ENCODE peak calls at places on chromosomes 5 and 9, in nine cellular contexts. F is GM12865, C is neural progenitor cell, V is A549, Y is astrocyte of the cerebellum, J is heart left ventricle, I is AG04450, P is CD14-positive monocyte, R is lower leg skin. L is an unnamed sample.

GRCh38 chr5:97544279-97545077 is 361.4 kb upstream of the RIOK2 start:
- DNase-seq in I (no peak), Y (no peak), F (no peak), J (no peak), R (no peak), C (no peak), P (no peak), V (no peak), L (no peak)

GRCh38 chr5:135952683-135953082 is 2.1 kb downstream of the LECT2 start:
- DNase-seq in R (no peak), I (no peak), J (no peak), P (no peak), Y (no peak), V (no peak), F (no peak), C (no peak), L (no peak)

GRCh38 chr9:108724669-108725068 is 131.1 kb downstream of the ACTL7B start:
- DNase-seq in F (no peak), C (no peak), J (no peak), I (no peak), Y (no peak), P (no peak), V (no peak), R (no peak), L (peak)

GRCh38 chr5:37771731-37772130 is 68.1 kb downstream of the GDNF start:
- DNase-seq in R (no peak), I (peak), P (no peak), C (no peak), F (no peak), V (no peak), Y (peak), J (no peak), L (peak)

GRCh38 chr9:84557751-84558150 is 111.8 kb upstream of the NTRK2 start:
- DNase-seq in V (no peak), R (no peak), P (no peak), F (no peak), J (no peak), Y (no peak), C (no peak), I (no peak), L (no peak)

GRCh38 chr5:12870870-12871539 is 966.8 kb upstream of the CTNND2 start:
- DNase-seq in I (no peak), C (no peak), R (no peak), F (no peak), V (no peak), Y (no peak), P (no peak), J (no peak), L (no peak)

GRCh38 chr5:150599917-150600511 is 40.4 kb upstream of the SYNPO start:
- DNase-seq in J (peak), V (peak), C (no peak), P (no peak), Y (peak), R (peak), I (peak), F (peak), L (no peak)

GRCh38 chr9:104747565-104748358 is at the start of gene NIPSNAP3A:
- DNase-seq in J (peak), F (peak), R (peak), I (peak), P (peak), C (peak), V (peak), Y (no peak), L (no peak)

GRCh38 chr5:177452688-177453638 is 6.3 kb downstream of the PRR7 start:
- DNase-seq in C (no peak), V (no peak), F (no peak), R (no peak), I (no peak), J (no peak), P (no peak), Y (no peak), L (no peak)
- TF ChIP-seq CTCF in C (no peak), V (no peak), F (no peak), R (no peak), I (no peak), J (no peak), P (no peak), Y (no peak), L (no peak)

DNA sequence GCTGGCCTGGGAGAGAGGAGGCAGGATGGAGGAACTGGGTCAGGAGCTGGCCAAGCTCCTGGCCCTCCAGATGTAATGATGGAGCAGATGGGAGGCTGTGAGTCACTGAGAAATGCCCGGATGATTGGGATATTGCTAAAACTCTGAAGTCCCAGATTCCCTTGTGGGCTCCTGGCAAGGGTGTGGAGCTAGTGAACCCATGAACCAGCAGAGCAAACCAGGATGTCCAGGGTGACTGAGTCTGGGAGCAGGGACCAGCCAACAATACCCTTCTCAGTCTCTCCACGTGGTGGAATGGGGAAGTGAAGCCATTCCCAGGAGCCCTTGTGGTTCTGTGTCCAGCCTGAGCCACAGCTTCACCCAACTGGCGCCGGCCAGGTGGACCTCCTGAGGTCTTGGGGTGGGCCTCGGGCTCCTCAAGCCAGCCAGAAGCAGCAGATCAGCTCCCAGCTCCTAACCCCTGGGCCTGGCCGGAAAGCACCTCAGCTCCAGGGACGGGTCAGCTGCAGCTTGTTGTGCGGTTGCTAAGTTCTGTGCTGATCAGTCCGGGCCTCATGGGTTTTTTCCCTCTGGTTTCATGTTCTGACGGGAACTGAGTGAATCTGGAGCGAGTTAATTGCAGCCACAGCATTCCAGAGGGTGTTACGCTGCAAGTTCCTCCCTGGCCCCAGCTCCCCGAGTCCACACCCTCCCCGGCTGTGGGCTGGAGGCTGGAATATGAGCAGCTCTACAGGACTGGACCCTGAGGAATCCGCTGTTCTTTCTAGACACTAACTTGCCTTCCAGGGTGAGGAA is 37.6 kb downstream of the DUSP1 start:
- DNase-seq in F (no peak), I (peak), P (no peak), J (peak), R (peak), Y (peak), V (no peak), C (peak), L (peak)
- TF ChIP-seq CTCF in F (no peak), I (no peak), P (no peak), J (no peak), R (no peak), Y (no peak), V (no peak), C (no peak), L (no peak)

GRCh38 chr9:36969216-36969771 is 64.8 kb downstream of the PAX5 start:
- DNase-seq in I (no peak), F (no peak), J (no peak), P (no peak), R (peak), Y (no peak), V (no peak), C (peak), L (no peak)
- TF ChIP-seq CTCF in I (no peak), F (no peak), J (no peak), P (no peak), R (no peak), Y (no peak), V (no peak), C (peak), L (no peak)

GRCh38 chr5:3602713-3603502 is 7.3 kb downstream of the IRX1 start:
- DNase-seq in P (no peak), V (no peak), R (peak), C (peak), F (no peak), Y (no peak), I (no peak), J (peak), L (no peak)
- TF ChIP-seq CTCF in P (no peak), V (no peak), R (no peak), C (peak), F (no peak), Y (peak), I (peak), J (peak), L (peak)

GRCh38 chr9:31140316-31140715 is 1244.1 kb upstream of the ACO1 start:
- DNase-seq in P (no peak), Y (peak), R (no peak), I (no peak), C (peak), F (peak), J (no peak), V (peak), L (no peak)
- TF ChIP-seq CTCF in P (no peak), Y (peak), R (no peak), I (peak), C (peak), F (peak), J (no peak), V (peak), L (peak)

DNA sequence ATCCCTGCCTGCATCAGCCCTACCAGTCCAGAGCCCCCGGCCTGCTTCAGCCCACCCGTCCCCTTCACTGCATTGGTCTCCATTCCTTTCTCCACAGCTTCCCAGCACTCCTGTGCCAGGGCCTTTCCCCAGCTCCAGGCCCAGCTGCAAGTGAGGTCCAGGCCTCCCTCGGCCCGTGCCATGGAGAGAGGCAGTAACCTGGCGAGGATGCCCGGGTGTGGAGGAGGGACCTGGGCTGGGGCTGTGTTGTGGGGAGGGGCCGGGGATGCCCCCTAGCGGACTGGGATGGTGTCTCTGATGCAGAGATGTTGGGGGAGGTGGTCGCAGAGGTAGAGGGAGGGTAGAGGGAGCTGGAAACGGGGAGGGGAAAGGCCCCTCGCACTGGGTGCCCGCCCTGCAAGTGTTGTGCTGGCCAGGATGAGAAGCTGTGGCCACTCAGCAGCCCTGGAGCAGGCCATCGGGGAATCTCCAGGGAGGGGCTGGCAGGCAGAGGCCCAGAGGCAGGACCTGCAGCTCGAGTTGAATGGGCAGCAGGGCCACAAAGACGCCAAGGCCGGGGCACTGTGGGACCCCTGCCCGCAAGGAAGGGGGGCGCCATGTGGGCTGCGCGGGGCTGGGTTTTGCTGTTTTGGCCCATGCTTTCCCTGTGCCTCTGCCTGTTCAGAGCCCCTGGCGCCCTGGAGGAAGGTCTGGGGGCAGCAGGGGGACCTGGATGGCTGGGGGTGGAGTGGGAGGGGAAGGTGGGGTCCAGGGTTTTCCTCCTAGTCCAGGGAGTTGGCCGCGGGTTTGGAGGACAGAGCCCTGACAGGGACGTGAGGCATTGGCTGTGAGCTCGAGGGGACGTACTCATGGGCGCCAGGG is 26.0 kb upstream of the NKD2 start:
- DNase-seq in F (no peak), I (no peak), Y (no peak), P (peak), C (peak), R (no peak), V (peak), J (no peak), L (no peak)
- TF ChIP-seq CTCF in F (peak), I (peak), Y (peak), P (no peak), C (peak), R (no peak), V (peak), J (peak), L (peak)

DNA sequence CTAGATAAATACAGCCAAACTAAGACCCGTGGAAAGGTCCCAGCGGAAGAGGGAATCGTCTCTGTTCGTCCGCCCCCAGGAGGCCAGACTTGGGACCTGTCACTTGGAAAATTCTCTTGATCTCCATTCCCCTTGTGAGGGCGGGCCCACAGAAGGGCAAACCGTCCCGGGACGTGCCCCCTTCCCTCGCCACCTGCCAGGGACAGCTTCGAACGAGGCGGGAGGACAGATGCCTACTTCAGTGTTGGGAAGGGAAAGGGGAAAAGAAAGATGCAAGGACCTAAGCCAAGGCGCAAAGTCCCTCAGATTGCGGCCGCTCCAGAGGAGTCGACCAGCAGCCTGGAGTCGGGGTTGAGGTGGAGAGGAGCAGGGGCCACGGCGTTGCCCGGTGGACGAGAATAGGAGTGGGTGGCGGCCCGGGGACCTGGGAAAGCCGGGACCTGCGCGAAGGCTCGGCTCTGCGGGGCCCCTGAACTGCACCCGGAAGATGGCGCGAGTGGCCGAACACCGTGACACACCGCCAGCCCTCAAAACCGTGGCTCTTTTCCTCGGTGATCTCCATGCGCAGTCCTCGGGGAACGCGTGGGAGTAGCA is 4.4 kb upstream of the EBF1 start:
- DNase-seq in P (no peak), Y (no peak), J (peak), V (peak), C (peak), F (peak), R (peak), I (no peak), L (no peak)
- TF ChIP-seq CTCF in P (no peak), Y (peak), J (peak), V (peak), C (peak), F (peak), R (no peak), I (peak), L (peak)

GRCh38 chr9:20407013-20407412 is 215.3 kb downstream of the MLLT3 start:
- DNase-seq in C (no peak), I (no peak), J (no peak), R (no peak), F (no peak), Y (no peak), P (no peak), V (no peak), L (no peak)
- TF ChIP-seq CTCF in C (no peak), I (no peak), J (peak), R (no peak), F (no peak), Y (no peak), P (no peak), V (no peak), L (no peak)

GRCh38 chr9:37034320-37034937 is 361 bp upstream of the PAX5 start:
- DNase-seq in F (peak), R (peak), I (no peak), P (no peak), V (no peak), C (peak), Y (no peak), J (no peak), L (no peak)
- TF ChIP-seq CTCF in F (peak), R (no peak), I (no peak), P (peak), V (peak), C (peak), Y (no peak), J (no peak), L (peak)

GRCh38 chr9:136362450-136362784 is 1.1 kb downstream of the DNLZ start:
- DNase-seq in P (no peak), J (no peak), I (no peak), R (no peak), C (no peak), Y (no peak), F (no peak), V (no peak), L (no peak)

GRCh38 chr9:136364369-136364748 is 815 bp upstream of the DNLZ start:
- DNase-seq in V (no peak), R (no peak), Y (no peak), C (no peak), J (no peak), I (no peak), F (no peak), P (no peak), L (no peak)

GRCh38 chr9:136363106-136363605 is 388 bp downstream of the DNLZ start:
- DNase-seq in I (peak), F (peak), C (peak), Y (peak), V (peak), R (peak), J (peak), P (peak), L (peak)

GRCh38 chr9:136364942-136365774 is 1.6 kb upstream of the DNLZ start:
- DNase-seq in R (no peak), C (no peak), I (no peak), P (no peak), V (no peak), Y (no peak), J (no peak), F (no peak), L (no peak)

DNA sequence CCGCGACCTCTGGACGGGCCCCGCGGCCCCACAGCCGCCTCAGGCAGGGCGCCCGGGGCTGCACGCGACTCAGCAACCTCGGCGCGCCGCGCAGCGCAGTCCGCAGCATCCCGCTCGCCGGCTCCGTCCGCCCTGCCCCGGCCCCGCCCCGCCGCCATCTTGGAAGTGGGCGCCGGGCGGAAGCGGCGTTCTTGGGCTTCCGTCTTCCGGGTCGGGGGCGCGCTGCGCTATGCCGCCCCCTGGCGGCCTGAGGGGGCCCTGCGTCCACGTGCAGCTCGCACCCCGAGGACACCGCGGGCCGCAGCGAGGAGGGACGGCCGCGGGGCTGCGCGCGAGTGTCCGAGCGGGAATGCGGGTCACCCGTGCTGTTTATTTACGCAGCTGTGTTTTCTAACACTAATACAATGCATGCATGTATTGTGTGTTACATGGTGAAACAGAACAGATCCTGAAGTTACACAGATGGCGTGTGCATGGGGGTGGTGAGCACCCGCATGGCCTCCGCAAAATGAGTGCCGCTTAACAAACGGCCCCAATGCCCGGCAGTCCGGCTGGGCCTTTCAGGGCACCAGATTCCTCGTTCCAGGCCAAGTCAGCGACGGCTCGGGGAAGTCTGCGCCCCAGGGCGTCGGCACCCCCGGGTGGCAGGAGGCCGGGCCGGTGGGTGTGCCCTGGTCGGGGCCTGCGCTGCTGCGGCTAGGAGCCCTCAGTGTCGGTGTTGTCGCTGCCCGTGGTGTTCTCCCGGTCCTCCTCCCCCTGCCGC is at the start of gene DNLZ:
- DNase-seq in V (peak), J (peak), F (peak), R (peak), I (peak), C (peak), P (peak), Y (peak), L (no peak)
- TF ChIP-seq CTCF in V (peak), J (peak), F (peak), R (peak), I (peak), C (peak), P (peak), Y (peak), L (peak)

L was measured in BJ.